ENCODE peak calls at places on chromosomes 11 and 22, in ten cellular contexts. One of them, this sample, is unnamed.

GRCh38 chr22:29003975-29004646 is 57.5 kb downstream of the C22orf31 start:
- DNase-seq in WTC11: peak
- DNase-seq in mammary epithelial cell: peak
- DNase-seq in body of pancreas: peak
- DNase-seq in omental fat pad: no peak
- DNase-seq in IMR-90: no peak
- DNase-seq in CD4-positive, alpha-beta T cell: no peak
- DNase-seq in AG09319: no peak
- DNase-seq in spleen: no peak
- DNase-seq in H1: peak
- DNase-seq in this sample: no peak

GRCh38 chr11:331332-332060 is 10.8 kb upstream of the IFITM3 start:
- DNase-seq in WTC11: no peak
- DNase-seq in mammary epithelial cell: no peak
- DNase-seq in body of pancreas: no peak
- DNase-seq in omental fat pad: no peak
- DNase-seq in IMR-90: no peak
- DNase-seq in CD4-positive, alpha-beta T cell: no peak
- DNase-seq in AG09319: no peak
- DNase-seq in spleen: peak
- DNase-seq in H1: no peak
- DNase-seq in this sample: no peak

GRCh38 chr11:73752903-73753302 is 8.0 kb downstream of the RAB6A start:
- DNase-seq in WTC11: no peak
- DNase-seq in mammary epithelial cell: no peak
- DNase-seq in body of pancreas: no peak
- DNase-seq in omental fat pad: no peak
- DNase-seq in IMR-90: no peak
- DNase-seq in CD4-positive, alpha-beta T cell: no peak
- DNase-seq in AG09319: no peak
- DNase-seq in spleen: no peak
- DNase-seq in H1: peak
- DNase-seq in this sample: no peak

GRCh38 chr22:23211622-23212021 is 31.3 kb downstream of the BCR start:
- DNase-seq in WTC11: no peak
- DNase-seq in mammary epithelial cell: no peak
- DNase-seq in body of pancreas: no peak
- DNase-seq in omental fat pad: no peak
- DNase-seq in IMR-90: no peak
- DNase-seq in CD4-positive, alpha-beta T cell: no peak
- DNase-seq in AG09319: no peak
- DNase-seq in spleen: peak
- DNase-seq in H1: no peak
- DNase-seq in this sample: no peak

GRCh38 chr11:64340671-64341335 is 799 bp downstream of the CCDC88B start:
- DNase-seq in WTC11: peak
- DNase-seq in mammary epithelial cell: no peak
- DNase-seq in body of pancreas: peak
- DNase-seq in omental fat pad: no peak
- DNase-seq in IMR-90: no peak
- DNase-seq in CD4-positive, alpha-beta T cell: peak
- DNase-seq in AG09319: no peak
- DNase-seq in spleen: peak
- DNase-seq in H1: peak
- DNase-seq in this sample: no peak

GRCh38 chr11:134730596-134731538 is 318.8 kb upstream of the B3GAT1 start:
- DNase-seq in WTC11: no peak
- DNase-seq in mammary epithelial cell: no peak
- DNase-seq in body of pancreas: no peak
- DNase-seq in omental fat pad: no peak
- DNase-seq in IMR-90: no peak
- DNase-seq in CD4-positive, alpha-beta T cell: no peak
- DNase-seq in AG09319: no peak
- DNase-seq in spleen: no peak
- DNase-seq in H1: no peak
- DNase-seq in this sample: no peak

GRCh38 chr11:38278457-38279141 is 1680.6 kb upstream of the RAG2 start:
- DNase-seq in WTC11: no peak
- DNase-seq in mammary epithelial cell: no peak
- DNase-seq in body of pancreas: no peak
- DNase-seq in omental fat pad: no peak
- DNase-seq in IMR-90: no peak
- DNase-seq in CD4-positive, alpha-beta T cell: no peak
- DNase-seq in AG09319: no peak
- DNase-seq in spleen: no peak
- DNase-seq in H1: no peak
- DNase-seq in this sample: no peak

GRCh38 chr11:2745511-2745910 is 45.7 kb upstream of the KCNQ1OT1 start:
- DNase-seq in WTC11: no peak
- DNase-seq in mammary epithelial cell: no peak
- DNase-seq in body of pancreas: no peak
- DNase-seq in omental fat pad: no peak
- DNase-seq in IMR-90: no peak
- DNase-seq in CD4-positive, alpha-beta T cell: no peak
- DNase-seq in AG09319: no peak
- DNase-seq in spleen: peak
- DNase-seq in H1: no peak
- DNase-seq in this sample: no peak

GRCh38 chr22:49861642-49862407 is 8.2 kb downstream of the ZBED4 start:
- DNase-seq in WTC11: no peak
- DNase-seq in mammary epithelial cell: no peak
- DNase-seq in body of pancreas: no peak
- DNase-seq in omental fat pad: no peak
- DNase-seq in IMR-90: no peak
- DNase-seq in CD4-positive, alpha-beta T cell: no peak
- DNase-seq in AG09319: no peak
- DNase-seq in spleen: peak
- DNase-seq in H1: no peak
- DNase-seq in this sample: no peak

GRCh38 chr11:1598816-1599215 is 722 bp upstream of the KRTAP5-2 start:
- DNase-seq in WTC11: no peak
- DNase-seq in mammary epithelial cell: no peak
- DNase-seq in body of pancreas: no peak
- DNase-seq in omental fat pad: no peak
- DNase-seq in IMR-90: no peak
- DNase-seq in CD4-positive, alpha-beta T cell: no peak
- DNase-seq in AG09319: no peak
- DNase-seq in spleen: peak
- DNase-seq in H1: no peak
- DNase-seq in this sample: no peak

GRCh38 chr11:122032317-122032716 is 83.7 kb downstream of the BLID start:
- DNase-seq in WTC11: no peak
- DNase-seq in mammary epithelial cell: no peak
- DNase-seq in body of pancreas: no peak
- DNase-seq in omental fat pad: no peak
- DNase-seq in IMR-90: no peak
- DNase-seq in CD4-positive, alpha-beta T cell: no peak
- DNase-seq in AG09319: peak
- DNase-seq in spleen: no peak
- DNase-seq in H1: no peak
- DNase-seq in this sample: no peak

GRCh38 chr11:65355776-65356393 is 1.3 kb downstream of the TIGD3 start:
- DNase-seq in WTC11: peak
- DNase-seq in mammary epithelial cell: peak
- DNase-seq in body of pancreas: no peak
- DNase-seq in omental fat pad: no peak
- DNase-seq in IMR-90: peak
- DNase-seq in CD4-positive, alpha-beta T cell: no peak
- DNase-seq in AG09319: no peak
- DNase-seq in spleen: peak
- DNase-seq in H1: peak
- DNase-seq in this sample: no peak

DNA sequence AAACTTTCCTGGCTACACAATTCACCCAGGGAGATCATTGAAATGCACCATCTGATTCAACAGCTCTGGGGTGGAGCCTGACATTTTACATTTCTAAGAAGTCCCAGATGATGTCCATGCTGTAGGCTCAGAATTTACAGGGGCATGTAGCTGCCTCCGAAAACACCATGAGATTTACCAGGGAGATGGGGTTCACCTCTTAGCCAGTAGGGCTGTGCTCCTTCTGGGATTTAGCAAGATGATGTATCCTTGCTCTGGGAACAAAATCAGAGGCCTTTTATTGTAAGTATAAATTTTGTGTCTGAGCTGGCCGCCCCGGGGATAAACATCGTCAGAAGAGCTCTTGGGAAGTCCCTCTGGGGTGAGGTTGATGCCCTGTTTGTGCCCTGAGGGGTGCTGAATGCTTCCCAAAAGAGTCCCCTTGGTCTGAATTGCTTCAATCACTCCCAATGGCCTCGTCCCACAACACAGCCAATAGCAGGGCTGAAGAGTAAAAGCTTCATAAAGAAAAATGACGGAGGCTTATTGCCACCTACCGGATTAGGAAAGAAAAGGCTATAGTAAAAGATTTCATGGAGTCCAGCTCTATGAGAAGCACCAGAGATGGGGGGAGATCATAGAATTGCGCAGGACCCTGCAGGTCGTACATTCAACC is 33.4 kb upstream of the API5 start:
- DNase-seq in WTC11: peak
- DNase-seq in mammary epithelial cell: peak
- DNase-seq in body of pancreas: no peak
- DNase-seq in omental fat pad: no peak
- DNase-seq in IMR-90: peak
- DNase-seq in CD4-positive, alpha-beta T cell: no peak
- DNase-seq in AG09319: no peak
- DNase-seq in spleen: no peak
- DNase-seq in H1: peak
- DNase-seq in this sample: no peak
- TF ChIP-seq CTCF in WTC11: peak
- TF ChIP-seq CTCF in mammary epithelial cell: peak
- TF ChIP-seq CTCF in body of pancreas: no peak
- TF ChIP-seq CTCF in omental fat pad: no peak
- TF ChIP-seq CTCF in IMR-90: peak
- TF ChIP-seq CTCF in CD4-positive, alpha-beta T cell: no peak
- TF ChIP-seq CTCF in AG09319: no peak
- TF ChIP-seq CTCF in spleen: peak
- TF ChIP-seq CTCF in H1: peak
- TF ChIP-seq CTCF in this sample: peak

GRCh38 chr11:58629857-58630256 is 7.4 kb downstream of the CNTF start:
- DNase-seq in WTC11: no peak
- DNase-seq in mammary epithelial cell: peak
- DNase-seq in body of pancreas: peak
- DNase-seq in omental fat pad: no peak
- DNase-seq in IMR-90: peak
- DNase-seq in CD4-positive, alpha-beta T cell: no peak
- DNase-seq in AG09319: peak
- DNase-seq in spleen: no peak
- DNase-seq in H1: no peak
- DNase-seq in this sample: no peak

GRCh38 chr11:58628446-58628845 is 6.0 kb downstream of the CNTF start:
- DNase-seq in WTC11: no peak
- DNase-seq in mammary epithelial cell: peak
- DNase-seq in body of pancreas: peak
- DNase-seq in omental fat pad: no peak
- DNase-seq in IMR-90: peak
- DNase-seq in CD4-positive, alpha-beta T cell: no peak
- DNase-seq in AG09319: no peak
- DNase-seq in spleen: no peak
- DNase-seq in H1: no peak
- DNase-seq in this sample: no peak

GRCh38 chr11:58625826-58626460 is 3.5 kb downstream of the CNTF start:
- DNase-seq in WTC11: no peak
- DNase-seq in mammary epithelial cell: peak
- DNase-seq in body of pancreas: no peak
- DNase-seq in omental fat pad: no peak
- DNase-seq in IMR-90: peak
- DNase-seq in CD4-positive, alpha-beta T cell: no peak
- DNase-seq in AG09319: no peak
- DNase-seq in spleen: no peak
- DNase-seq in H1: no peak
- DNase-seq in this sample: no peak

GRCh38 chr11:58625086-58625485 is 2.6 kb downstream of the CNTF start:
- DNase-seq in WTC11: no peak
- DNase-seq in mammary epithelial cell: no peak
- DNase-seq in body of pancreas: no peak
- DNase-seq in omental fat pad: no peak
- DNase-seq in IMR-90: peak
- DNase-seq in CD4-positive, alpha-beta T cell: no peak
- DNase-seq in AG09319: no peak
- DNase-seq in spleen: no peak
- DNase-seq in H1: no peak
- DNase-seq in this sample: no peak

DNA sequence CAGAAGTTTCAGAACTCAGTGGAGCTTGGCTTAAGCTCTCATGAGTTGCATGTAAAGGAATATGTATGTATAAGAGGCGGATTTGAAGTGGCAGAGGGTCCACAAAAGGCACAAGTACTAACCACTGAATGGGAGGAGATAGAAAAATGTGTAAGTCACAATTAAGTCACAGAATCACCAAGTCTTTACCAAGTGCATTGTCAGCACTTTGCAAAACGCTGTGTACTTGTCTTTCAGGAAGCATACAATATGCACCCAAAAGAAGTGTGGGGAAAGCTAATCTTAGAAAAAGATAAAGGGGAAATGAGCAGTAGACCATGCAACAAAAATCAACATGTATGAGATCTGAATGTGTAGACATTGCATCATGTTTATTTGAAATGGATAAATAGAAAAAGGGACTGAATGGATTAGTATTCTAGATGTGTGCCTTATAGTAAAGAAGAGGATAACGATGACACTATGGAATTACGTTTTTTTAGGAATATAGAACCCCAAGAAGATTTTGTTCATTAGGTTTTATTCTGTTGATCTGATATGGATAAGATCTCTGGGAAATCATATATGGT is 4.5 kb downstream of the CNTF start:
- DNase-seq in WTC11: no peak
- DNase-seq in mammary epithelial cell: no peak
- DNase-seq in body of pancreas: no peak
- DNase-seq in omental fat pad: no peak
- DNase-seq in IMR-90: peak
- DNase-seq in CD4-positive, alpha-beta T cell: no peak
- DNase-seq in AG09319: no peak
- DNase-seq in spleen: no peak
- DNase-seq in H1: no peak
- DNase-seq in this sample: no peak
- TF ChIP-seq CTCF in WTC11: no peak
- TF ChIP-seq CTCF in mammary epithelial cell: no peak
- TF ChIP-seq CTCF in body of pancreas: no peak
- TF ChIP-seq CTCF in omental fat pad: no peak
- TF ChIP-seq CTCF in IMR-90: no peak
- TF ChIP-seq CTCF in CD4-positive, alpha-beta T cell: no peak
- TF ChIP-seq CTCF in AG09319: no peak
- TF ChIP-seq CTCF in spleen: no peak
- TF ChIP-seq CTCF in H1: no peak
- TF ChIP-seq CTCF in this sample: no peak

GRCh38 chr11:128886401-128887119 is 4.6 kb upstream of the KCNJ5 start:
- DNase-seq in WTC11: no peak
- DNase-seq in mammary epithelial cell: no peak
- DNase-seq in body of pancreas: peak
- DNase-seq in omental fat pad: no peak
- DNase-seq in IMR-90: no peak
- DNase-seq in CD4-positive, alpha-beta T cell: no peak
- DNase-seq in AG09319: no peak
- DNase-seq in spleen: no peak
- DNase-seq in H1: no peak
- DNase-seq in this sample: no peak
- TF ChIP-seq CTCF in WTC11: no peak
- TF ChIP-seq CTCF in mammary epithelial cell: peak
- TF ChIP-seq CTCF in body of pancreas: peak
- TF ChIP-seq CTCF in omental fat pad: no peak
- TF ChIP-seq CTCF in IMR-90: peak
- TF ChIP-seq CTCF in CD4-positive, alpha-beta T cell: no peak
- TF ChIP-seq CTCF in AG09319: no peak
- TF ChIP-seq CTCF in spleen: no peak
- TF ChIP-seq CTCF in H1: peak
- TF ChIP-seq CTCF in this sample: peak

GRCh38 chr22:36185828-36186624 is 15.6 kb downstream of the APOL4 start:
- DNase-seq in WTC11: no peak
- DNase-seq in mammary epithelial cell: no peak
- DNase-seq in body of pancreas: no peak
- DNase-seq in omental fat pad: no peak
- DNase-seq in IMR-90: no peak
- DNase-seq in CD4-positive, alpha-beta T cell: no peak
- DNase-seq in AG09319: no peak
- DNase-seq in spleen: no peak
- DNase-seq in H1: no peak
- DNase-seq in this sample: no peak
- TF ChIP-seq CTCF in WTC11: no peak
- TF ChIP-seq CTCF in mammary epithelial cell: no peak
- TF ChIP-seq CTCF in body of pancreas: no peak
- TF ChIP-seq CTCF in omental fat pad: no peak
- TF ChIP-seq CTCF in IMR-90: no peak
- TF ChIP-seq CTCF in CD4-positive, alpha-beta T cell: no peak
- TF ChIP-seq CTCF in AG09319: no peak
- TF ChIP-seq CTCF in spleen: no peak
- TF ChIP-seq CTCF in H1: peak
- TF ChIP-seq CTCF in this sample: no peak

This sample was measured in osteocyte.